ENCODE peak calls at places on chromosomes 1 and 21, in nine cellular contexts. X is activated naive CD4-positive, alpha-beta T cell treated with anti-CD3 and anti-CD28 coated beads, Interleukin-2, amount 50 U/mL, for 72 hours; E is right cardiac atrium; N is HEK293T; M is MCF 10A; J is KG1; Q is iPS-NIHi11; S is fibroblast of pulmonary artery; A is WTC11. R is an unnamed sample.

GRCh38 chr1:47328992-47329391 is 4.6 kb upstream of the CMPK1 start:
- DNase-seq in X (no peak), E (no peak), N (no peak), M (no peak), J (no peak), Q (no peak), S (no peak), A (no peak), R (no peak)

GRCh38 chr1:1068374-1069060 is 5.6 kb downstream of the RNF223 start:
- DNase-seq in X (no peak), E (no peak), N (no peak), M (no peak), J (no peak), Q (no peak), S (no peak), A (peak), R (peak)

GRCh38 chr1:198423701-198424100 is 116.8 kb downstream of the ATP6V1G3 start:
- DNase-seq in X (no peak), E (no peak), N (no peak), M (peak), J (no peak), Q (peak), S (no peak), A (peak), R (no peak)

GRCh38 chr1:25854554-25854953 is 4.7 kb downstream of the AUNIP start:
- DNase-seq in X (no peak), E (no peak), N (no peak), M (peak), J (no peak), Q (no peak), S (no peak), A (no peak), R (no peak)

GRCh38 chr1:7046314-7046713 is 261.1 kb downstream of the CAMTA1 start:
- DNase-seq in X (no peak), E (no peak), N (peak), M (peak), J (no peak), Q (peak), S (peak), A (peak), R (peak)

GRCh38 chr1:38291906-38292521 is 245.4 kb upstream of the POU3F1 start:
- DNase-seq in X (no peak), E (peak), N (no peak), M (no peak), J (no peak), Q (peak), S (no peak), A (peak), R (no peak)

GRCh38 chr1:225691861-225692516 is 39.1 kb upstream of the ENAH start:
- DNase-seq in X (no peak), E (no peak), N (no peak), M (peak), J (no peak), Q (no peak), S (peak), A (no peak), R (peak)

GRCh38 chr1:229557913-229558414 is 543 bp downstream of the ABCB10 start:
- DNase-seq in X (peak), E (peak), N (peak), M (peak), J (no peak), Q (peak), S (peak), A (peak), R (no peak)

GRCh38 chr1:62144238-62144831 is 50.3 kb upstream of the L1TD1 start:
- DNase-seq in X (peak), E (no peak), N (peak), M (peak), J (peak), Q (peak), S (peak), A (peak), R (peak)

GRCh38 chr1:247415423-247416361 is at the start of gene NLRP3:
- DNase-seq in X (peak), E (peak), N (no peak), M (peak), J (peak), Q (no peak), S (no peak), A (no peak), R (peak)

GRCh38 chr1:40936878-40937484 is 42.5 kb upstream of the CTPS1 start:
- DNase-seq in X (no peak), E (no peak), N (no peak), M (peak), J (no peak), Q (no peak), S (peak), A (no peak), R (no peak)

GRCh38 chr1:91603409-91603808 is 102.8 kb downstream of the CDC7 start:
- DNase-seq in X (peak), E (no peak), N (no peak), M (no peak), J (no peak), Q (no peak), S (no peak), A (no peak), R (no peak)

GRCh38 chr1:27536004-27536757 is 46.2 kb upstream of the WASF2 start:
- DNase-seq in X (no peak), E (no peak), N (no peak), M (no peak), J (no peak), Q (no peak), S (no peak), A (no peak), R (no peak)

GRCh38 chr1:220410681-220411080 is 117.3 kb upstream of the MARK1 start:
- DNase-seq in X (no peak), E (no peak), N (no peak), M (no peak), J (no peak), Q (no peak), S (no peak), A (no peak), R (no peak)

GRCh38 chr1:230205719-230206198 is 138.7 kb downstream of the GALNT2 start:
- DNase-seq in X (no peak), E (no peak), N (no peak), M (no peak), J (no peak), Q (no peak), S (peak), A (no peak), R (peak)

GRCh38 chr1:200409203-200409760 is 554 bp downstream of the ZNF281 start:
- DNase-seq in X (peak), E (peak), N (peak), M (no peak), J (no peak), Q (peak), S (peak), A (peak), R (no peak)

GRCh38 chr1:192576190-192577144 is 894 bp downstream of the RGS1 start:
- DNase-seq in X (no peak), E (no peak), N (no peak), M (no peak), J (no peak), Q (no peak), S (no peak), A (no peak), R (no peak)

GRCh38 chr21:14734191-14734590 is 188.1 kb upstream of the SAMSN1 start:
- DNase-seq in X (no peak), E (no peak), N (no peak), M (no peak), J (no peak), Q (no peak), S (no peak), A (no peak), R (no peak)